ENCODE peak calls at places on chromosomes 6 and 20, in eight cellular contexts. One of them, this sample, is unnamed.

GRCh38 chr20:1296922-1297321 is 30.8 kb downstream of the SNPH start:
- DNase-seq in IMR-90: no peak
- DNase-seq in left lung: no peak
- DNase-seq in epithelial cell of esophagus: no peak
- DNase-seq in heart right ventricle: no peak
- DNase-seq in AG04450: no peak
- DNase-seq in Peyer's patch: no peak
- DNase-seq in mucosa of descending colon: no peak
- DNase-seq in this sample: no peak

GRCh38 chr6:48613221-48613949 is 502.4 kb upstream of the PTCHD4 start:
- DNase-seq in epithelial cell of esophagus: no peak
- DNase-seq in heart right ventricle: no peak
- DNase-seq in mucosa of descending colon: no peak
- DNase-seq in AG04450: no peak
- DNase-seq in IMR-90: no peak
- DNase-seq in left lung: no peak
- DNase-seq in Peyer's patch: no peak
- DNase-seq in this sample: no peak

GRCh38 chr6:83536034-83536646 is 23.8 kb downstream of the PRSS35 start:
- DNase-seq in AG04450: no peak
- DNase-seq in mucosa of descending colon: no peak
- DNase-seq in epithelial cell of esophagus: peak
- DNase-seq in Peyer's patch: no peak
- DNase-seq in left lung: no peak
- DNase-seq in heart right ventricle: no peak
- DNase-seq in IMR-90: peak
- DNase-seq in this sample: no peak

GRCh38 chr20:20894753-20895152 is 182.3 kb upstream of the RALGAPA2 start:
- DNase-seq in AG04450: no peak
- DNase-seq in heart right ventricle: no peak
- DNase-seq in Peyer's patch: no peak
- DNase-seq in IMR-90: no peak
- DNase-seq in left lung: no peak
- DNase-seq in mucosa of descending colon: no peak
- DNase-seq in epithelial cell of esophagus: no peak
- DNase-seq in this sample: no peak

GRCh38 chr6:89069536-89070163 is 10.9 kb upstream of the PNRC1 start:
- DNase-seq in Peyer's patch: no peak
- DNase-seq in IMR-90: no peak
- DNase-seq in epithelial cell of esophagus: no peak
- DNase-seq in AG04450: no peak
- DNase-seq in left lung: no peak
- DNase-seq in mucosa of descending colon: no peak
- DNase-seq in heart right ventricle: no peak
- DNase-seq in this sample: no peak

GRCh38 chr20:33209789-33210188 is 7.4 kb upstream of the BPIFA3 start:
- DNase-seq in Peyer's patch: peak
- DNase-seq in mucosa of descending colon: no peak
- DNase-seq in epithelial cell of esophagus: peak
- DNase-seq in IMR-90: peak
- DNase-seq in heart right ventricle: peak
- DNase-seq in left lung: peak
- DNase-seq in AG04450: peak
- DNase-seq in this sample: no peak

GRCh38 chr6:15349379-15349778 is 103.5 kb downstream of the JARID2 start:
- DNase-seq in mucosa of descending colon: no peak
- DNase-seq in AG04450: no peak
- DNase-seq in Peyer's patch: no peak
- DNase-seq in heart right ventricle: no peak
- DNase-seq in left lung: no peak
- DNase-seq in epithelial cell of esophagus: no peak
- DNase-seq in IMR-90: no peak
- DNase-seq in this sample: no peak

GRCh38 chr6:66865771-66866170 is 1158.7 kb upstream of the EYS start:
- DNase-seq in IMR-90: no peak
- DNase-seq in AG04450: no peak
- DNase-seq in heart right ventricle: no peak
- DNase-seq in mucosa of descending colon: no peak
- DNase-seq in Peyer's patch: no peak
- DNase-seq in epithelial cell of esophagus: peak
- DNase-seq in left lung: no peak
- DNase-seq in this sample: no peak

GRCh38 chr6:13812359-13812642 is 2.1 kb downstream of the MCUR1 start:
- DNase-seq in left lung: no peak
- DNase-seq in epithelial cell of esophagus: no peak
- DNase-seq in IMR-90: no peak
- DNase-seq in mucosa of descending colon: no peak
- DNase-seq in AG04450: no peak
- DNase-seq in heart right ventricle: no peak
- DNase-seq in Peyer's patch: no peak
- DNase-seq in this sample: no peak

GRCh38 chr6:150573041-150573681 is 26.5 kb upstream of the PLEKHG1 start:
- DNase-seq in AG04450: no peak
- DNase-seq in heart right ventricle: no peak
- DNase-seq in mucosa of descending colon: no peak
- DNase-seq in left lung: no peak
- DNase-seq in epithelial cell of esophagus: no peak
- DNase-seq in Peyer's patch: peak
- DNase-seq in IMR-90: no peak
- DNase-seq in this sample: no peak

GRCh38 chr20:48813446-48813747 is 14.4 kb downstream of the PREX1 start:
- DNase-seq in epithelial cell of esophagus: no peak
- DNase-seq in heart right ventricle: no peak
- DNase-seq in AG04450: no peak
- DNase-seq in mucosa of descending colon: no peak
- DNase-seq in IMR-90: no peak
- DNase-seq in left lung: no peak
- DNase-seq in Peyer's patch: no peak
- DNase-seq in this sample: no peak

GRCh38 chr6:142009647-142010046 is 123.1 kb upstream of the GJE1 start:
- DNase-seq in IMR-90: peak
- DNase-seq in mucosa of descending colon: no peak
- DNase-seq in heart right ventricle: no peak
- DNase-seq in Peyer's patch: no peak
- DNase-seq in left lung: no peak
- DNase-seq in epithelial cell of esophagus: no peak
- DNase-seq in AG04450: peak
- DNase-seq in this sample: no peak

GRCh38 chr20:53914091-53914860 is 156.1 kb downstream of the BCAS1 start:
- DNase-seq in epithelial cell of esophagus: no peak
- DNase-seq in IMR-90: peak
- DNase-seq in mucosa of descending colon: no peak
- DNase-seq in AG04450: no peak
- DNase-seq in heart right ventricle: no peak
- DNase-seq in left lung: no peak
- DNase-seq in Peyer's patch: no peak
- DNase-seq in this sample: no peak

GRCh38 chr20:57716893-57717292 is 7.1 kb upstream of the PMEPA1 start:
- DNase-seq in Peyer's patch: no peak
- DNase-seq in left lung: no peak
- DNase-seq in IMR-90: no peak
- DNase-seq in epithelial cell of esophagus: no peak
- DNase-seq in mucosa of descending colon: no peak
- DNase-seq in AG04450: no peak
- DNase-seq in heart right ventricle: no peak
- DNase-seq in this sample: no peak

GRCh38 chr20:57717797-57718196 is 8.0 kb upstream of the PMEPA1 start:
- DNase-seq in AG04450: no peak
- DNase-seq in heart right ventricle: no peak
- DNase-seq in Peyer's patch: no peak
- DNase-seq in epithelial cell of esophagus: peak
- DNase-seq in mucosa of descending colon: no peak
- DNase-seq in left lung: no peak
- DNase-seq in IMR-90: no peak
- DNase-seq in this sample: no peak

GRCh38 chr20:57716202-57716601 is 6.4 kb upstream of the PMEPA1 start:
- DNase-seq in mucosa of descending colon: no peak
- DNase-seq in AG04450: no peak
- DNase-seq in epithelial cell of esophagus: peak
- DNase-seq in Peyer's patch: no peak
- DNase-seq in left lung: no peak
- DNase-seq in IMR-90: peak
- DNase-seq in heart right ventricle: no peak
- DNase-seq in this sample: no peak

GRCh38 chr20:57719951-57720350 is 10.1 kb upstream of the PMEPA1 start:
- DNase-seq in epithelial cell of esophagus: no peak
- DNase-seq in Peyer's patch: no peak
- DNase-seq in mucosa of descending colon: peak
- DNase-seq in AG04450: no peak
- DNase-seq in heart right ventricle: no peak
- DNase-seq in IMR-90: no peak
- DNase-seq in left lung: no peak
- DNase-seq in this sample: no peak

DNA sequence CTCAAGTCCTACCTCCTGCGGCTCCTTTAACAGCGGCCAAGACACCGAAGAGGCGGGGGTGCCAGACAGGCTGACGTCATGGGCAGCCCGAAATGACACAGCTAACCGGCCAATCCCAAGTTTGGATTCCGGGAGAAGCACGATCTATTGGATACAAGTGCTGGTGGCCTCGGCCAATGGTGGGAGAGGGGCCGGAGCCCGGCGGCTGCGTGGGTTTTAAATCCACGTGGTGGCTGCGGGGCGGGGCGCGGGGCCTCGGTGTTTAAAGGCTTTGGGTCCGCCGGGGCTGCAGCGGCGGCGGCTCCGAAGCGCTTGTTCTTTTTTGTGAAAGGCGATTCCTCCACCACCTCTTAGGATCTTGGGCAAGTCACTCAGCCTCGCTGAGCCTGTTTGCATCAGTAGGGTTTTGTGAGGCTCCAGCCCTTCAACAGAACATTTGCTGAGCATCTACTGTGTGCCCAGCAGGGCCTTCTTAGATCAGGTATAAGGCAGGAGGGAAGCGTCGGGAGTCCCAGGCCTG is 8.7 kb upstream of the PMEPA1 start:
- DNase-seq in epithelial cell of esophagus: peak
- DNase-seq in IMR-90: peak
- DNase-seq in Peyer's patch: peak
- DNase-seq in mucosa of descending colon: peak
- DNase-seq in heart right ventricle: peak
- DNase-seq in AG04450: peak
- DNase-seq in left lung: peak
- DNase-seq in this sample: peak
- H3K4me3 ChIP-seq in epithelial cell of esophagus: peak
- H3K4me3 ChIP-seq in IMR-90: peak
- H3K4me3 ChIP-seq in Peyer's patch: peak
- H3K4me3 ChIP-seq in mucosa of descending colon: no peak
- H3K4me3 ChIP-seq in heart right ventricle: no peak
- H3K4me3 ChIP-seq in AG04450: peak
- H3K4me3 ChIP-seq in left lung: peak
- H3K4me3 ChIP-seq in this sample: peak

GRCh38 chr6:37177083-37177949 is 7.4 kb downstream of the PIM1 start:
- DNase-seq in epithelial cell of esophagus: no peak
- DNase-seq in mucosa of descending colon: no peak
- DNase-seq in AG04450: no peak
- DNase-seq in left lung: no peak
- DNase-seq in heart right ventricle: no peak
- DNase-seq in Peyer's patch: no peak
- DNase-seq in IMR-90: no peak
- DNase-seq in this sample: no peak
- TF ChIP-seq CTCF in epithelial cell of esophagus: no peak
- TF ChIP-seq CTCF in mucosa of descending colon: no peak
- TF ChIP-seq CTCF in AG04450: no peak
- TF ChIP-seq CTCF in left lung: no peak
- TF ChIP-seq CTCF in heart right ventricle: no peak
- TF ChIP-seq CTCF in Peyer's patch: no peak
- TF ChIP-seq CTCF in IMR-90: no peak
- TF ChIP-seq CTCF in this sample: no peak

GRCh38 chr20:38842017-38842416 is 36.5 kb downstream of the PPP1R16B start:
- DNase-seq in AG04450: no peak
- DNase-seq in left lung: no peak
- DNase-seq in epithelial cell of esophagus: no peak
- DNase-seq in Peyer's patch: no peak
- DNase-seq in IMR-90: no peak
- DNase-seq in heart right ventricle: no peak
- DNase-seq in mucosa of descending colon: no peak
- DNase-seq in this sample: no peak
- H3K4me3 ChIP-seq in AG04450: no peak
- H3K4me3 ChIP-seq in left lung: no peak
- H3K4me3 ChIP-seq in epithelial cell of esophagus: no peak
- H3K4me3 ChIP-seq in Peyer's patch: no peak
- H3K4me3 ChIP-seq in IMR-90: no peak
- H3K4me3 ChIP-seq in heart right ventricle: no peak
- H3K4me3 ChIP-seq in mucosa of descending colon: no peak
- H3K4me3 ChIP-seq in this sample: no peak

GRCh38 chr6:168557512-168557911 is 116.5 kb downstream of the SMOC2 start:
- DNase-seq in AG04450: no peak
- DNase-seq in Peyer's patch: no peak
- DNase-seq in mucosa of descending colon: no peak
- DNase-seq in IMR-90: no peak
- DNase-seq in left lung: no peak
- DNase-seq in heart right ventricle: no peak
- DNase-seq in epithelial cell of esophagus: no peak
- DNase-seq in this sample: no peak

GRCh38 chr6:168554898-168555617 is 114.1 kb downstream of the SMOC2 start:
- DNase-seq in IMR-90: no peak
- DNase-seq in epithelial cell of esophagus: no peak
- DNase-seq in left lung: no peak
- DNase-seq in Peyer's patch: no peak
- DNase-seq in mucosa of descending colon: no peak
- DNase-seq in heart right ventricle: no peak
- DNase-seq in AG04450: no peak
- DNase-seq in this sample: no peak

GRCh38 chr6:168550326-168550725 is 109.3 kb downstream of the SMOC2 start:
- DNase-seq in mucosa of descending colon: no peak
- DNase-seq in epithelial cell of esophagus: no peak
- DNase-seq in Peyer's patch: no peak
- DNase-seq in AG04450: no peak
- DNase-seq in IMR-90: no peak
- DNase-seq in heart right ventricle: no peak
- DNase-seq in left lung: no peak
- DNase-seq in this sample: no peak

GRCh38 chr6:168555618-168556273 is 114.8 kb downstream of the SMOC2 start:
- DNase-seq in AG04450: no peak
- DNase-seq in Peyer's patch: no peak
- DNase-seq in IMR-90: no peak
- DNase-seq in heart right ventricle: no peak
- DNase-seq in epithelial cell of esophagus: no peak
- DNase-seq in mucosa of descending colon: no peak
- DNase-seq in left lung: no peak
- DNase-seq in this sample: no peak

DNA sequence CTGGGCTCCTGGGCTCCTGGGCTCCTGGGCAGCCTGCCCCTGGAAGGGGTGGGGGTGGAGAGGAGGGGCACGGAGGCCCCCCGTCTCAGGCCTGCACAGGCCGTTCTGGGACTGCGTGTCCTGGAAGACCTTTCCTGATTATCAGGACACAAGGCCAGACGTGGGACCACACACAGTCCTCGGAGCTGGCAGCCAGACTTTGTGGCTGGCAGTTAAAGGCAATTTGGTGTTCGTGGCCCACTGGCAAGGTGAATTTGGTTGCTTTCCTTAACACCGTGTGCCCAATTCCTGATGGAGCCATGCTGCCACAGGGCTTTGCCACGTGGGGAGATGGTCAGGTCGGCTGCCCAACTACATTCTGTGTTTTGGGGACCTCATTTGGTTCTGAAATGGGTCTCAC is 113.5 kb downstream of the SMOC2 start:
- DNase-seq in Peyer's patch: no peak
- DNase-seq in epithelial cell of esophagus: no peak
- DNase-seq in left lung: no peak
- DNase-seq in mucosa of descending colon: no peak
- DNase-seq in AG04450: no peak
- DNase-seq in heart right ventricle: no peak
- DNase-seq in IMR-90: no peak
- DNase-seq in this sample: no peak
- TF ChIP-seq CTCF in Peyer's patch: no peak
- TF ChIP-seq CTCF in epithelial cell of esophagus: no peak
- TF ChIP-seq CTCF in left lung: no peak
- TF ChIP-seq CTCF in mucosa of descending colon: no peak
- TF ChIP-seq CTCF in AG04450: no peak
- TF ChIP-seq CTCF in heart right ventricle: no peak
- TF ChIP-seq CTCF in IMR-90: no peak
- TF ChIP-seq CTCF in this sample: no peak

This sample was measured in thoracic aorta.